ENCODE peak calls at places on chromosomes 11 and 22, in four cellular contexts. R, C, O and M are unnamed samples.

GRCh38 chr22:25555506-25556060 is 8.9 kb upstream of the GRK3 start:
- DNase-seq in R (no peak), O (no peak), C (no peak), M (no peak)

GRCh38 chr22:28714043-28714442 is 27.6 kb downstream of the CHEK2 start:
- DNase-seq in R (no peak), C (no peak), O (no peak), M (peak)

GRCh38 chr22:31154975-31155374 is 5.0 kb upstream of the RNF185 start:
- DNase-seq in C (no peak), R (no peak), O (no peak), M (no peak)

GRCh38 chr11:67027943-67028542 is 5.1 kb downstream of the SYT12 start:
- DNase-seq in O (peak), C (peak), R (no peak), M (no peak)

GRCh38 chr22:20396639-20397038 is 2.7 kb downstream of the ZNF74 start:
- DNase-seq in R (no peak), O (peak), C (peak), M (no peak)

GRCh38 chr11:69317401-69318092 is 23.6 kb downstream of the MYEOV start:
- DNase-seq in C (no peak), R (no peak), O (no peak), M (peak)

GRCh38 chr11:72223615-72224586 is 666 bp upstream of the INPPL1 start:
- DNase-seq in O (peak), C (no peak), R (no peak), M (peak)

GRCh38 chr22:42167066-42167465 is 36.5 kb upstream of the CYP2D6 start:
- DNase-seq in R (no peak), C (no peak), O (no peak), M (no peak)

GRCh38 chr11:69699213-69699612 is 4.6 kb downstream of the FGF19 start:
- DNase-seq in O (no peak), R (no peak), C (no peak), M (no peak)

GRCh38 chr11:99973993-99974392 is 713.1 kb upstream of the ARHGAP42 start:
- DNase-seq in R (no peak), C (no peak), O (no peak), M (no peak)

GRCh38 chr11:23991140-23991539 is 505.7 kb upstream of the LUZP2 start:
- DNase-seq in R (no peak), O (no peak), C (no peak), M (peak)

GRCh38 chr11:23959466-23959865 is 537.4 kb upstream of the LUZP2 start:
- DNase-seq in C (no peak), O (no peak), R (no peak), M (no peak)

GRCh38 chr11:5809122-5809519 is 397 bp downstream of the OR52N2 start:
- DNase-seq in R (no peak), C (no peak), O (no peak), M (peak)

GRCh38 chr11:91749231-91749630 is 475.4 kb upstream of the FAT3 start:
- DNase-seq in O (no peak), R (no peak), C (no peak), M (no peak)

GRCh38 chr11:130634981-130635473 is 186.6 kb downstream of the ADAMTS15 start:
- DNase-seq in O (no peak), R (peak), C (no peak), M (peak)

GRCh38 chr11:68954970-68955958 is 25.5 kb downstream of the MRGPRD start:
- DNase-seq in C (no peak), R (no peak), O (peak), M (peak)

GRCh38 chr11:1072116-1072820 is 2.4 kb upstream of the MUC2 start:
- DNase-seq in R (no peak), C (no peak), O (peak), M (peak)

GRCh38 chr11:75522645-75523044 is 3.1 kb downstream of the GDPD5 start:
- DNase-seq in O (no peak), C (no peak), R (no peak), M (no peak)

GRCh38 chr11:14902650-14903350 is 10.8 kb upstream of the CYP2R1 start:
- DNase-seq in C (no peak), O (no peak), R (no peak), M (peak)

GRCh38 chr11:130315354-130315970 is 745 bp upstream of the ZBTB44 start:
- DNase-seq in R (no peak), O (peak), C (no peak), M (no peak)

GRCh38 chr11:82902086-82902485 is 550 bp downstream of the DDIAS start:
- DNase-seq in O (peak), C (no peak), R (no peak), M (no peak)

GRCh38 chr11:117917591-117917990 is 11.6 kb downstream of the TMPRSS13 start:
- DNase-seq in O (no peak), C (no peak), R (no peak), M (no peak)

GRCh38 chr22:20245577-20246367 is 22.3 kb downstream of the RTN4R start:
- DNase-seq in C (no peak), O (no peak), R (no peak), M (no peak)

GRCh38 chr11:57379732-57380131 is 1.2 kb downstream of the PRG3 start:
- DNase-seq in C (no peak), O (peak), R (no peak), M (peak)

GRCh38 chr22:46564084-46564714 is 26.8 kb upstream of the CELSR1 start:
- DNase-seq in R (no peak), O (no peak), C (no peak), M (no peak)

GRCh38 chr11:26286472-26287066 is 45.4 kb upstream of the ANO3 start:
- DNase-seq in C (no peak), O (no peak), R (peak), M (peak)

GRCh38 chr11:121241300-121242176 is 51.0 kb upstream of the SC5D start:
- DNase-seq in C (no peak), O (no peak), R (no peak), M (no peak)
- H3K4me2 ChIP-seq in C (no peak), O (no peak), R (no peak), M (no peak)

DNA sequence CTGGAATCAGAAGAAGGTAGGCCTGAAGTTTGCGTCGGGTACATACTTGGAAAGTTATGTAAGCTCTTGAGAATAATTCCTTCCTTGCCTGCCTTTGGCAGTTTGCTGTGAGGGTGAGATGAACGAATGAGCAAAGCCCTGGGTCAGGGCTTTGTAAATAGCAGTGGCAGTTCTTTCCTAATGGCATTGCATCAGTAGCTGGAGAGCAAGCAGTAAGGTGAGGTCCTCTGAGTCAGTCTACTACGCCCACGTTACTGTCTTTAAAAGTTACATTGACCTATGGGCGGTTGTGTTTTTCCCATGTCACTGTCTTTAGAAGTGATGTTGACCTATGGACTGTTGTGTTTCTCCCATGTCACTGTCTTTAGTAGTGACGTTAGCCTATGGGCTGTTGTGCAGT is 179.1 kb upstream of the E2F8 start:
- DNase-seq in C (no peak), O (no peak), R (no peak), M (no peak)
- TF ChIP-seq MYC in C (no peak), O (no peak), R (no peak), M (no peak)

DNA sequence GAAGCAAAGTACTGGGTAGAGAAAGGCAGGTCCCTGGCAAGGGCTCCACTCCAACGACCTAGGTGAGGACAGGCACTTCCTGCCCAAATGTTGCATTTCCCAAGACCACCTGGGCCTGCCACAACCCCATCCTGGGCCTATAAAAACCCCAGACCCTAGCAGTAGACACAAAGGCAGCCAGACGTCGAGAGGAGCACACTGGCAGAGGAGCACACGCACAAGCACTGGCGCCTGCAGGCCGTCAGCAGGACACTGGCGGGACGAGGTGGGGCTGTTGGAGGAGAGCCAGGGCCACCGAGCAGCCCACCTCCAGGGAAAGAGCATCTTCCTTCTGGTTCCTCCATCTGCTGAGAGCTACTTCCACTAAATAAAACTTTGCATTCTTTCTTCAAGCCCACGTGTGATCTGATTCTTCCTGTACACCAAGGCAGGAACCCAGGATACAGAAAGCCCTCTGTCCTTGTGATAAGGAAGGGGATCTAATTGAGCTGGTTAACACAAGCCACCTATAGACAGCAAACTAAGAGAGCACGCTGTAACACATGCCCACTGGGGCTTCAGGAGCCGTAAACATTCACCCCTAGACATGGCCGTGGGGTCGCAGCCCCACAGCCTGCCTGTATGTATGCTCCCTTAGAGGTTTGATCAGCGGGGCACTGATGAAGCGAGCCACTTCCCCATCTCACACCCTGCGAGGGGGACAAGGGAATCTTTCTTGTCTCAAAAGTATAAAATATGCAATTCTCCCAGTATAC is 89.7 kb upstream of the MTMR2 start:
- DNase-seq in R (no peak), O (no peak), C (no peak), M (no peak)
- H2AFZ ChIP-seq in R (no peak), O (no peak), C (no peak), M (no peak)

GRCh38 chr11:33448461-33449130 is 191.4 kb downstream of the HIPK3 start:
- DNase-seq in C (no peak), R (no peak), O (no peak), M (peak)

GRCh38 chr11:33453225-33453624 is 196.0 kb downstream of the HIPK3 start:
- DNase-seq in C (no peak), R (no peak), O (no peak), M (no peak)

GRCh38 chr11:33449798-33450197 is 192.6 kb downstream of the HIPK3 start:
- DNase-seq in R (no peak), C (no peak), O (no peak), M (no peak)

GRCh38 chr11:33452806-33453205 is 195.6 kb downstream of the HIPK3 start:
- DNase-seq in R (no peak), O (no peak), C (no peak), M (peak)

DNA sequence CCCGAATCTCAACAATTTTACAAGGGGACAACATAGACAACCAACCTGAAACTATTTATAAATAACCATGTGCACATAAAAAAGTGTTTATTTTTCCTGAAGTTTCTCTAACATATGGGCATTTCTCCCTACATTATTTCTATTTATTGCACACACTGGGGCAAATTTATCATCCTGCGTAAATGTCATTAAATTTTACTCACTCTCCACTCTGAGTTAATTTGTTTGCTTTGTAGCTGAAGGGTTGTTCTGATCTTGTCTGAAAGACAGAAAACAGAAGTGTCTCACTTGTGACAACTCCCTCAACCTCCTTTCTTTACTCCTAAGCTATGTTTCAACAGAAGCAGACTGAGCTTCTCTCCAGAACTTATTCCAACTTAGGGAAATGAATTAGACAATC is 194.2 kb downstream of the HIPK3 start:
- DNase-seq in O (no peak), C (no peak), R (no peak), M (no peak)
- H3K4me2 ChIP-seq in O (no peak), C (no peak), R (no peak), M (no peak)

DNA sequence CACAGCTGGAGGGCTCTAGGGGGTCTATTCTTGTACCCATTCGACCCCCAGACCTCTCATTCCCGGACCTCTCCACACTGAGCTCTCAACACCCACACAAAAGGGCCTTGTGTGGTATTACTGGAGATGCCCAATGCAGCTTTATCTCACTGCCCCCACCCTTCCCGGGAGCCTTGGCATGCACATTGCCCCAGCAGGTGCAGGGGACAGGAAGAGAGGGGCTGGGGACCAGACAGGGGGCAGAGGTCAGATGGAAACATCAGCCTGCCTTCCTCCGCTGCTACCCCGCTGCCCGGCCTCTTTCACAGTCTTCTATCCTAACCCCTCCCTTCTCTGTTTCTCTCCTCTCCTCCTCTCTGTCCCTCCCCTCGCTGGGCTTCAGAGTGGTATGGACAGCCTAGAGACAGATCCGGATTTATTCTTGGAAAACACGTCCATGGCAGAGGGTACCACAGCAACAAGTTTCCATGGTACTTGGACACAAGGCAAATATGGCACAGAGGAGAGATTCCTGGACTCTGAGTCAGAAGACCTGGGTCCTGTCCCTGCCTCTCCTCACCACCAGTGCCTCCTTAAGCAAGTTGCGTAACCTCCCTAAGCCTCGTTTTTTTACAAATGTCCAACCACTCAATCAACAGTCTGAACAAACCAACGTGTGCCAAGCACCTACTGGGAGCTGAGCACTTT is 8.3 kb upstream of the IGSF9B start:
- DNase-seq in C (no peak), O (no peak), R (no peak), M (no peak)
- TF ChIP-seq MYC in C (no peak), O (no peak), R (no peak), M (no peak)

GRCh38 chr11:106395716-106396349 is 318.4 kb downstream of the AASDHPPT start:
- DNase-seq in R (no peak), C (no peak), O (no peak), M (no peak)

GRCh38 chr11:106386519-106386918 is 309.1 kb downstream of the AASDHPPT start:
- DNase-seq in O (no peak), C (no peak), R (no peak), M (no peak)

GRCh38 chr11:106389096-106389495 is 311.6 kb downstream of the AASDHPPT start:
- DNase-seq in C (no peak), R (no peak), O (no peak), M (no peak)

GRCh38 chr11:106390078-106390477 is 312.6 kb downstream of the AASDHPPT start:
- DNase-seq in O (no peak), R (no peak), C (no peak), M (no peak)

GRCh38 chr11:106391771-106392412 is 314.4 kb downstream of the AASDHPPT start:
- DNase-seq in C (no peak), O (no peak), R (no peak), M (peak)
- H2AFZ ChIP-seq in C (no peak), O (no peak), R (no peak), M (no peak)

DNA sequence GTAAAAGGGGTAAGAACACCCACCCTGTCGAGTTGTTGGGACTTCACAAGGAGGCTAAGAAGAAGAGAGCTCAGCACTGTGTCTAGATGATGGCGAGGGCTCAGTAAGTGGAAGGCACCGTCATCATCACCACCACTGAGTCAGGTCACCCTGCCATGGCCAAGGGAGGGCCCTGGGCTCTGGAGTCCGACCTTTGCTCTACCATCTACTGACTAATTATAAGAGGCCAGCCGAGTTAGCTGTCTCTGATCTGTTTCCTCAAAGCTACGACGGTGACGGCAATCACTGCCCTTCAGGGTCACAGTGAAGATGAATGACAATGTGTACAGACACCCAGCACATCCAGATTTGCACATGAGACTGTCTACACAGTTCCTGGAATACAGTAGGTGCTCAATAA is 29.3 kb downstream of the KIAA0930 start:
- DNase-seq in C (no peak), R (no peak), O (no peak), M (no peak)
- H3K4me2 ChIP-seq in C (no peak), R (no peak), O (no peak), M (no peak)

GRCh38 chr22:50627914-50628542 is at the start of gene ARSA:
- DNase-seq in C (peak), O (peak), R (peak), M (peak)

GRCh38 chr22:50626314-50626855 is 1.6 kb downstream of the ARSA start:
- DNase-seq in R (no peak), C (no peak), O (no peak), M (no peak)

GRCh38 chr22:50626856-50627451 is 998 bp downstream of the ARSA start:
- DNase-seq in R (no peak), O (no peak), C (no peak), M (no peak)

GRCh38 chr22:50628543-50629134 is 687 bp upstream of the ARSA start:
- DNase-seq in C (no peak), O (no peak), R (no peak), M (no peak)

DNA sequence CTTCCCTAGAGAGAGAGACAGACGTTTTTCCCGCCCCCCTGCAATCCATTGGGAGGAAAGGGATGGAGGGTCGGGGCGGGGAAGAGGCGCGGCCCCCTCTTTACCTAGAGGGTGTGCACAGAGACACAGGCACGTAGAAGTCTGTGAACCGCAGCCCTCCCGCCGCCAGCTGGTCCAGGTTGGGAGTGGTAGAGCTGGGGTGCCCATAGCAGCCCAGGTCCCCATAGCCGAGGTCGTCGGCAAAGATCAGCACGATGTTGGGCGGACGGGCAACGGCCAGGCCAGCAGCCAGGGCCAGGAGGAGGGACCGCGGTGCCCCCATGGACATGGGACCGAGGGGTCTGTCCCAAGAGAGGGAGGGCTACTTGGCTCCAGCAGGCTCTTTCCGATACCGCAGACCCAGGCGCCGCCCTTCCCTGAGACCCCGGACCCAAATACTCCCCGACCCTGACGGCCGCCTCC is 469 bp downstream of the ARSA start:
- DNase-seq in R (peak), O (peak), C (no peak), M (no peak)
- TF ChIP-seq MYC in R (peak), O (no peak), C (no peak), M (no peak)